ENCODE peak calls at places on chromosome 6, in four cellular contexts. B is choroid plexus epithelial cell, S is SK-N-SH, O is astrocyte of the spinal cord. I is an unnamed sample.

GRCh38 chr6:11584264-11584663 is 46.7 kb downstream of the TMEM170B start:
- DNase-seq in B (peak; percentile 35), S (no peak), O (no peak), I (no peak)

GRCh38 chr6:158674342-158674969 is 24.6 kb downstream of the SYTL3 start:
- DNase-seq in B (no peak), S (peak; percentile 43), O (no peak), I (peak; percentile 43)

GRCh38 chr6:56699066-56699654 is 56.5 kb upstream of the DST start:
- DNase-seq in B (peak; percentile 65), S (no peak), O (peak; percentile 68), I (peak; percentile 80)

GRCh38 chr6:18600236-18600635 is 213.1 kb downstream of the RNF144B start:
- DNase-seq in B (no peak), S (no peak), O (no peak), I (no peak)

GRCh38 chr6:150418825-150419594 is 50.2 kb downstream of the IYD start:
- DNase-seq in B (peak; percentile 79), S (peak; percentile 53), O (peak; percentile 75), I (peak; percentile 93)

GRCh38 chr6:125793280-125793679 is 2.5 kb downstream of the NCOA7 start:
- DNase-seq in B (no peak), S (peak; percentile 33), O (no peak), I (no peak)

GRCh38 chr6:71730284-71730683 is 156.1 kb upstream of the RIMS1 start:
- DNase-seq in B (no peak), S (no peak), O (no peak), I (no peak)

GRCh38 chr6:167570460-167571400 is 245.8 kb downstream of the TTLL2 start:
- DNase-seq in B (no peak), S (no peak), O (no peak), I (no peak)

GRCh38 chr6:142945071-142945445 is at the start of gene HIVEP2:
- DNase-seq in B (peak; percentile 91), S (peak; percentile 80), O (peak; percentile 89), I (peak; percentile 96)

GRCh38 chr6:128558924-128559323 is 38.5 kb upstream of the PTPRK start:
- DNase-seq in B (no peak), S (no peak), O (no peak), I (no peak)

GRCh38 chr6:83126223-83126622 is 58.8 kb downstream of the DOP1A start:
- DNase-seq in B (no peak), S (no peak), O (no peak), I (no peak)

GRCh38 chr6:80174931-80175572 is 68.6 kb downstream of the BCKDHB start:
- DNase-seq in B (peak; percentile 55), S (no peak), O (peak; percentile 76), I (no peak)

GRCh38 chr6:42781546-42781810 is 374 bp upstream of the BICRAL start:
- DNase-seq in B (peak; percentile 38), S (peak; percentile 54), O (peak; percentile 60), I (no peak)
- H3K4me3 ChIP-seq in B (peak overlapping the region; percentile 91), S (peak overlapping the region; percentile 73), O (peak overlapping the region; percentile 92), I (peak overlapping the region; percentile 96)

DNA sequence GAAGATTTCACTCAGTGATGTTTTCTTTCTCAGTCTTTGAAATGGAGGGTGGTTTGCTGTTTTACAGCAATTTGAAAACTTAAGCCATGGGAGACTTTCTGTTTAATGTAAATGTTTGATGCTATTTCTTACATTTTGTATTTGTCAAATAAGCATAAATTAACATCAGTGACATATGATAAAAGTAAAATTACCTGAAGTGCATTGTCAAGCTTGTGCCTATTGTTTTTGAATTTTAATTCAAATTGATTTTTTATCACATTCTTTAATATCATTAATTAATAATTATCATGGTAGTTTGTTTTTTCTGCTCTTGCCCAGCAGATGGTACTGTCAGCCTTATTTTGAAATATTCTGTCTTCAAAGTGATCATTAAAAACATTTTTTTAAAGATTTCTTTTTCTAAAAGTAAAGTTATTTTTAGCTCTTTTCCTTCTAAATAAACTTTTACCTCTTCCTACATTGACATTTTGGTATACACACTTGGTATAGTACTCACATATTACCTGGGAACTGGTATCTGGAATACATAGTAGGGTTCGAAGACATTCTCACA is 29.1 kb downstream of the L3MBTL3 start:
- DNase-seq in B (peak; percentile 33), S (no peak), O (no peak), I (no peak)
- TF ChIP-seq CTCF in B (peak; percentile 23), S (peak; percentile 43), O (peak; percentile 6), I (peak; percentile 28)

GRCh38 chr6:26360451-26361416 is 4.3 kb upstream of the BTN3A2 start:
- DNase-seq in B (no peak), S (no peak), O (no peak), I (no peak)
- H3K4me3 ChIP-seq in B (no peak overlapping the region), S (no peak overlapping the region), O (no peak overlapping the region), I (no peak overlapping the region)

GRCh38 chr6:170476360-170476759 is 76.7 kb downstream of the PSMB1 start:
- DNase-seq in B (no peak), S (no peak), O (no peak), I (no peak)

GRCh38 chr6:170475118-170475517 is 78.0 kb downstream of the PSMB1 start:
- DNase-seq in B (no peak), S (no peak), O (no peak), I (peak; percentile 65)

GRCh38 chr6:170471458-170471857 is 81.6 kb downstream of the PSMB1 start:
- DNase-seq in B (no peak), S (no peak), O (no peak), I (no peak)

GRCh38 chr6:170473226-170473789 is 79.8 kb downstream of the PSMB1 start:
- DNase-seq in B (peak; percentile 15), S (no peak), O (no peak), I (peak; percentile 32)

DNA sequence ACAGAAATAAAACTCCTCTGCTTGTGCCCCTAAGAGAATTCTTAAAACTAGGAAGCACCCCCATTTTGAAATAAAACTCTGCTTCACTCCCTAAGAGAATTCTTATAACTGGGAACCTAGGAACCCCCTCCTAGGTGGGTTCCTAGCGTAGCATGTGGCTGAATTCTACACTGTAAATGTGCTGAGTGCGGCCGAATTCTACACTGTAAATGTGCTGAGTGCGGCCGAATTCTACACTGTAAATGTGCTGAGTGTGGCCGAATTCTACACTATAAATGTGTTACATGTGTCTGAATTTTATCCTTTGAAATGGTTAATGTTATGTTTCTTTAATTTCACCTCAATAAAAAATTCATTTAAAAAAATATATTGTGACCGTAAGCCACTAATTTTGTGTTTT is 79.3 kb downstream of the PSMB1 start:
- DNase-seq in B (no peak), S (no peak), O (no peak), I (no peak)
- TF ChIP-seq CTCF in B (no peak), S (no peak), O (no peak), I (no peak)

GRCh38 chr6:15264902-15265761 is 19.3 kb downstream of the JARID2 start:
- DNase-seq in B (peak; percentile 72), S (no peak), O (peak; percentile 56), I (no peak)
- H3K4me3 ChIP-seq in B (no peak overlapping the region), S (no peak overlapping the region), O (no peak overlapping the region), I (peak overlapping the region; percentile 41)

DNA sequence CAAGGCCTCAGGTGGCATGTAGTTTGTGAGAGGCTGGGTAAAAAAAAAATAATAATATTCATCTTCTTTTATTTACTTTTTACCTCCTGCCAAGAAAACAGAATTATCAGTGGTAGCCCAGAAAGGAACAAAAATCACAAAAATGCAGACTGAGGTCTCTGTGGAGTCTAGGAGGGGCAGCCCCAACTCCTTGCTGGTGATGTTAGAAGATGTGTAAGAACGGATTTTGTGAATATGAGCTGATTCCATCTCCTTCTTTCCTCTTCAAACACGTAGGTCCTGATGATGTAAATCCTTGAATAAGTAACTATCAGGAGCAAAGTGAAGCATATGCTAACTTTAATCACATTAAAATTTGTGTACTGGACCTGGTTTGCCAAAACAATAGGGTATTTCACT is 226.8 kb downstream of the EYA4 start:
- DNase-seq in B (peak; percentile 59), S (no peak), O (peak; percentile 13), I (no peak)
- TF ChIP-seq CTCF in B (no peak), S (no peak), O (no peak), I (no peak)

DNA sequence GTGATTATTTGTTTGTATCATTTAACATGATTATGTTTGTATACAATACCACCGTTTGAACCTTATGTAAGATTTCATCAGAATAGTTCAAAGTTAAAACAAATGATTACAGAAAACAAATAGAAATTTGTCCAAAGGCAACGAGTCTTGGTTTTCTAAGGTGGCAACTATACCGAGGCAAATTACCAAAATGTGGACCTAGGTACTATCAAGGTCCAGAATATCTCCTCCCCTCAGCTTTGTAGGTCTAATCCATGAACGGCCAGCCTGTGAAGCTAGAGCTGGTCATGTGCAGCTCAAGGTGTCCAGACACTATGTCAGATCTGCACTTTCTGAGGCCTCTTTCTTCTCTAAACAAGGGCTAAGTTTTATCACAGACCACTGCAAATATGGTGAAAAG is 151.7 kb upstream of the BEND3 start:
- DNase-seq in B (no peak), S (no peak), O (no peak), I (no peak)
- H3K4me3 ChIP-seq in B (no peak overlapping the region), S (no peak overlapping the region), O (no peak overlapping the region), I (no peak overlapping the region)

I was measured in osteoblast.